ENCODE peak calls at places on chromosome 19, in seven cellular contexts. G, I, A, P, Z, F and E are unnamed samples.

GRCh38 chr19:4278926-4279529 is at the start of gene SHD:
- DNase-seq in G (no peak), I (no peak), A (no peak), P (no peak), Z (no peak), F (no peak), E (no peak)

GRCh38 chr19:46976845-46977320 is 42.8 kb upstream of the NPAS1 start:
- DNase-seq in G (no peak), I (peak; percentile 65), A (peak; percentile 73), P (no peak), Z (no peak), F (no peak), E (no peak)

GRCh38 chr19:19259741-19260140 is 13.4 kb downstream of the TM6SF2 start:
- DNase-seq in G (no peak), I (no peak), A (no peak), P (peak; percentile 48), Z (no peak), F (no peak), E (no peak)

GRCh38 chr19:10089801-10090375 is 3.8 kb downstream of the SHFL start:
- DNase-seq in G (no peak), I (no peak), A (no peak), P (no peak), Z (no peak), F (no peak), E (no peak)

GRCh38 chr19:38514812-38515633 is 81.5 kb downstream of the RYR1 start:
- DNase-seq in G (peak; percentile 64), I (peak; percentile 67), A (peak; percentile 73), P (peak; percentile 93), Z (peak; percentile 21), F (no peak), E (peak; percentile 91)

GRCh38 chr19:43425567-43426392 is 11.1 kb downstream of the TEX101 start:
- DNase-seq in G (peak; percentile 92), I (no peak), A (peak; percentile 26), P (no peak), Z (peak; percentile 56), F (peak; percentile 62), E (no peak)

GRCh38 chr19:46999377-46999776 is 20.3 kb upstream of the NPAS1 start:
- DNase-seq in G (no peak), I (no peak), A (no peak), P (no peak), Z (no peak), F (no peak), E (no peak)

GRCh38 chr19:38045554-38046253 is 138.7 kb downstream of the SIPA1L3 start:
- DNase-seq in G (no peak), I (no peak), A (no peak), P (no peak), Z (no peak), F (no peak), E (no peak)

GRCh38 chr19:50024719-50025021 is 502 bp downstream of the VRK3 start:
- DNase-seq in G (no peak), I (no peak), A (no peak), P (no peak), Z (no peak), F (no peak), E (no peak)

GRCh38 chr19:54463531-54464043 is at the start of gene LENG9:
- DNase-seq in G (peak; percentile 100), I (peak; percentile 100), A (peak; percentile 99), P (no peak), Z (peak; percentile 100), F (peak; percentile 97), E (peak; percentile 65)

GRCh38 chr19:36420961-36421748 is 2.7 kb upstream of the ZFP82 start:
- DNase-seq in G (no peak), I (no peak), A (no peak), P (no peak), Z (no peak), F (peak; percentile 51), E (no peak)

GRCh38 chr19:46296722-46297431 is at the start of gene HIF3A:
- DNase-seq in G (peak; percentile 81), I (peak; percentile 87), A (peak; percentile 93), P (no peak), Z (peak; percentile 54), F (no peak), E (no peak)

GRCh38 chr19:10587839-10588150 is 683 bp upstream of the AP1M2 start:
- DNase-seq in G (no peak), I (no peak), A (no peak), P (no peak), Z (no peak), F (no peak), E (no peak)

GRCh38 chr19:42467437-42467760 is 24.7 kb upstream of the CXCL17 start:
- DNase-seq in G (peak; percentile 46), I (no peak), A (no peak), P (no peak), Z (peak; percentile 53), F (no peak), E (no peak)

GRCh38 chr19:28170066-28170465 is 1042.9 kb downstream of the UQCRFS1 start:
- DNase-seq in G (no peak), I (no peak), A (no peak), P (no peak), Z (no peak), F (no peak), E (no peak)

GRCh38 chr19:3061214-3062161 is 807 bp downstream of the TLE5 start:
- DNase-seq in G (peak; percentile 76), I (peak; percentile 51), A (peak; percentile 84), P (peak; percentile 84), Z (peak; percentile 54), F (no peak), E (peak; percentile 83)

GRCh38 chr19:48036765-48037164 is 7.1 kb downstream of the CABP5 start:
- DNase-seq in G (no peak), I (no peak), A (no peak), P (no peak), Z (no peak), F (no peak), E (no peak)

GRCh38 chr19:29769997-29770396 is 41.8 kb upstream of the CCNE1 start:
- DNase-seq in G (no peak), I (no peak), A (no peak), P (no peak), Z (no peak), F (no peak), E (no peak)

GRCh38 chr19:14530005-14530348 is 583 bp downstream of the TECR start:
- DNase-seq in G (peak; percentile 72), I (no peak), A (no peak), P (no peak), Z (no peak), F (no peak), E (no peak)

GRCh38 chr19:34383599-34383998 is 18.6 kb downstream of the GPI start:
- DNase-seq in G (no peak), I (no peak), A (no peak), P (no peak), Z (no peak), F (no peak), E (no peak)

GRCh38 chr19:10858204-10858828 is 10.1 kb downstream of the C19orf38 start:
- DNase-seq in G (no peak), I (no peak), A (no peak), P (no peak), Z (no peak), F (no peak), E (no peak)

GRCh38 chr19:7458675-7459074 is 30.2 kb downstream of the PEX11G start:
- DNase-seq in G (no peak), I (no peak), A (no peak), P (no peak), Z (no peak), F (no peak), E (no peak)
- TF ChIP-seq POLR2AphosphoS5 in G (no peak), I (no peak), A (no peak), P (no peak), Z (no peak), F (no peak), E (no peak)

GRCh38 chr19:1169921-1170885 is 3.9 kb downstream of the SBNO2 start:
- DNase-seq in G (peak; percentile 54), I (no peak), A (peak; percentile 95), P (no peak), Z (peak; percentile 53), F (no peak), E (no peak)
- TF ChIP-seq POLR2A in G (no peak), I (peak; percentile 8), A (no peak), P (no peak), Z (no peak), F (no peak), E (no peak)

DNA sequence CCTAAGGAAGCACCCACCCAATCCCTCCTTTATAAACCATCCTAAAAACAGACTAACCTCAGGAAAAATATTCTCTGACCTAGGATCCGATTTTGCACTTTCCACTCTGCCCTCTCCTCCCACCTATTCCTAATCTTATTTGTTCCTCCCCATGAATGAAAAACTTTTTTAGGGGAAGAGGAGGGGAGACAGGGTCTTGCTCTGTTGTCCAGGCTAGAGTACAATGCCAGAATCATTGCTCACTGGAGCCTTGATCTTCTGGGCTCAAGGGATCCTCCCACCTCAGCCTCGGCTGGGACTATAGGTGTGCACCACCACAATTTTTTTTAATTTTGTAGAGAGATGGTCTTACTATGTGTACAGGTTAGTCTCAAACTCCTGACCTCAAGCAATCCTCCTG is 4.4 kb downstream of the ZNF564 start:
- DNase-seq in G (no peak), I (no peak), A (no peak), P (no peak), Z (no peak), F (no peak), E (no peak)
- TF ChIP-seq POLR2AphosphoS5 in G (no peak), I (no peak), A (no peak), P (no peak), Z (no peak), F (no peak), E (no peak)

GRCh38 chr19:17840019-17840418 is 7.8 kb downstream of the JAK3 start:
- DNase-seq in G (no peak), I (no peak), A (no peak), P (no peak), Z (no peak), F (no peak), E (no peak)
- TF ChIP-seq POLR2A in G (no peak), I (no peak), A (no peak), P (no peak), Z (no peak), F (no peak), E (no peak)

GRCh38 chr19:23932878-23933277 is 18.2 kb downstream of the ZNF726 start:
- DNase-seq in G (no peak), I (no peak), A (no peak), P (no peak), Z (no peak), F (no peak), E (no peak)
- TF ChIP-seq POLR2AphosphoS5 in G (no peak), I (no peak), A (no peak), P (no peak), Z (no peak), F (no peak), E (no peak)

GRCh38 chr19:6421075-6422014 is 3.3 kb downstream of the KHSRP start:
- DNase-seq in G (no peak), I (no peak), A (no peak), P (no peak), Z (no peak), F (no peak), E (no peak)
- TF ChIP-seq POLR2A in G (no peak), I (no peak), A (no peak), P (no peak), Z (no peak), F (no peak), E (no peak)

GRCh38 chr19:11890634-11891033 is 3.1 kb downstream of the ZNF69 start:
- DNase-seq in G (no peak), I (no peak), A (no peak), P (no peak), Z (no peak), F (no peak), E (no peak)

GRCh38 chr19:11887247-11887617 is 350 bp upstream of the ZNF69 start:
- DNase-seq in G (no peak), I (no peak), A (no peak), P (no peak), Z (no peak), F (no peak), E (no peak)

GRCh38 chr19:11887618-11888531 is at the start of gene ZNF69:
- DNase-seq in G (peak; percentile 94), I (peak; percentile 95), A (peak; percentile 91), P (peak; percentile 30), Z (peak; percentile 91), F (peak; percentile 78), E (peak; percentile 31)
- TF ChIP-seq POLR2AphosphoS5 in G (peak; percentile 68), I (peak; percentile 72), A (peak; percentile 82), P (no peak), Z (peak; percentile 82), F (no peak), E (no peak)